ENCODE peak calls at places on chromosomes 2 and 18, in four cellular contexts. P, A, L and U are unnamed samples.

GRCh38 chr18:9147440-9148238 is 11.1 kb downstream of the ANKRD12 start:
- DNase-seq in L (peak), P (peak), A (peak), U (peak)

GRCh38 chr2:157223624-157224205 is 33.8 kb upstream of the GALNT5 start:
- DNase-seq in L (no peak), A (no peak), P (no peak), U (no peak)

GRCh38 chr18:12420831-12421421 is 13.2 kb downstream of the PRELID3A start:
- DNase-seq in L (no peak), A (no peak), P (no peak), U (no peak)

GRCh38 chr2:239298126-239298804 is 102.6 kb downstream of the HDAC4 start:
- DNase-seq in P (peak), A (no peak), L (no peak), U (peak)

GRCh38 chr2:216043949-216044348 is 30.6 kb upstream of the MREG start:
- DNase-seq in L (no peak), P (no peak), A (no peak), U (no peak)

GRCh38 chr2:178112202-178113152 is at the start of gene RBM45:
- DNase-seq in P (peak), A (peak), L (peak), U (peak)

GRCh38 chr2:26380281-26380680 is 21.4 kb upstream of the DRC1 start:
- DNase-seq in A (no peak), L (no peak), P (no peak), U (no peak)

GRCh38 chr2:20229322-20230201 is 4.6 kb upstream of the SDC1 start:
- DNase-seq in A (no peak), L (no peak), P (no peak), U (no peak)

GRCh38 chr2:125405816-125406215 is 1250.1 kb upstream of the GYPC start:
- DNase-seq in P (no peak), A (peak), L (no peak), U (no peak)

GRCh38 chr2:17429130-17429529 is 89.1 kb downstream of the RAD51AP2 start:
- DNase-seq in P (no peak), A (no peak), L (no peak), U (no peak)

GRCh38 chr2:150909090-150909489 is 352.6 kb downstream of the RBM43 start:
- DNase-seq in A (no peak), L (no peak), P (no peak), U (no peak)

GRCh38 chr2:73283545-73284295 is 558 bp downstream of the FBXO41 start:
- DNase-seq in P (no peak), L (no peak), A (no peak), U (peak)

GRCh38 chr2:227182765-227183164 is 18.3 kb downstream of the COL4A3 start:
- DNase-seq in A (no peak), P (no peak), L (no peak), U (no peak)

GRCh38 chr18:23735021-23735464 is 45.8 kb downstream of the LAMA3 start:
- DNase-seq in P (no peak), L (no peak), A (no peak), U (no peak)

GRCh38 chr2:3242747-3243369 is 134.8 kb downstream of the EIPR1 start:
- DNase-seq in L (no peak), P (peak), A (no peak), U (peak)

GRCh38 chr2:50088987-50089386 is 934.7 kb upstream of the FSHR start:
- DNase-seq in L (no peak), P (no peak), A (no peak), U (no peak)

GRCh38 chr2:75021672-75022071 is 63.2 kb downstream of the POLE4 start:
- DNase-seq in P (no peak), L (no peak), A (peak), U (no peak)

GRCh38 chr18:49189772-49190171 is 239.0 kb upstream of the SMAD7 start:
- DNase-seq in P (no peak), L (peak), A (peak), U (no peak)

GRCh38 chr2:60215295-60215990 is 338.0 kb downstream of the BCL11A start:
- DNase-seq in P (no peak), A (no peak), L (no peak), U (no peak)

GRCh38 chr2:4763009-4763408 is 929.2 kb upstream of the SOX11 start:
- DNase-seq in L (no peak), A (peak), P (no peak), U (no peak)

GRCh38 chr2:88187038-88187676 is 17.0 kb downstream of the THNSL2 start:
- DNase-seq in L (peak), A (peak), P (no peak), U (no peak)

GRCh38 chr2:18924905-18925691 is 335.7 kb upstream of the NT5C1B start:
- DNase-seq in A (no peak), L (no peak), P (no peak), U (no peak)

GRCh38 chr2:192827735-192828134 is 633.0 kb upstream of the TMEFF2 start:
- DNase-seq in A (no peak), P (no peak), L (no peak), U (no peak)

GRCh38 chr2:157789161-157789720 is 86.9 kb downstream of the ACVR1 start:
- DNase-seq in L (no peak), P (no peak), A (no peak), U (no peak)

GRCh38 chr2:199410130-199410529 is 47.6 kb downstream of the SATB2 start:
- DNase-seq in A (no peak), L (no peak), P (no peak), U (no peak)

GRCh38 chr2:3667151-3667631 is 9.2 kb downstream of the ALLC start:
- DNase-seq in A (no peak), L (no peak), P (no peak), U (no peak)

GRCh38 chr2:206647985-206648384 is 5.7 kb downstream of the FAM237A start:
- DNase-seq in P (no peak), L (no peak), A (no peak), U (no peak)

GRCh38 chr18:67354692-67355091 is 161.8 kb downstream of the DSEL start:
- DNase-seq in L (no peak), P (no peak), A (no peak), U (no peak)

GRCh38 chr2:186256540-186256939 is 229.5 kb upstream of the ZC3H15 start:
- DNase-seq in A (peak), P (no peak), L (peak), U (no peak)

GRCh38 chr2:16139663-16140610 is 199.6 kb downstream of the MYCN start:
- DNase-seq in P (no peak), L (no peak), A (no peak), U (no peak)

GRCh38 chr2:46144133-46144800 is 152.9 kb upstream of the EPAS1 start:
- DNase-seq in P (no peak), L (no peak), A (no peak), U (no peak)

GRCh38 chr2:217618744-217619143 is 384.1 kb downstream of the TNS1 start:
- DNase-seq in L (no peak), A (no peak), P (no peak), U (no peak)

GRCh38 chr2:21772624-21773023 is 648.9 kb downstream of the TDRD15 start:
- DNase-seq in P (no peak), A (no peak), L (no peak), U (no peak)

GRCh38 chr2:1051585-1051984 is 100.9 kb downstream of the SNTG2 start:
- DNase-seq in A (no peak), P (no peak), L (no peak), U (no peak)

GRCh38 chr2:67954125-67954748 is 108.6 kb downstream of the C1D start:
- DNase-seq in A (no peak), P (no peak), L (no peak), U (no peak)